ENCODE peak calls at places on chromosomes 1 and 21, in five cellular contexts. One of them, this sample, is unnamed.

GRCh38 chr1:5904551-5904950 is 87.7 kb downstream of the NPHP4 start:
- DNase-seq in NCI-H1092: no peak
- DNase-seq in DMS 273 treated with DMSO at 0.1 percent for 48 hours: no peak
- DNase-seq in heart right ventricle: no peak
- DNase-seq in stimulated activated CD8-positive, alpha-beta memory T cell treated with anti-CD3 and anti-CD28 coated beads, Interleukin-15, amount 100 ng/mL, for 1 hour: no peak
- DNase-seq in this sample: no peak

GRCh38 chr1:2103266-2103900 is 53.2 kb downstream of the PRKCZ start:
- DNase-seq in heart right ventricle: no peak
- DNase-seq in NCI-H1092: no peak
- DNase-seq in DMS 273 treated with DMSO at 0.1 percent for 48 hours: no peak
- DNase-seq in stimulated activated CD8-positive, alpha-beta memory T cell treated with anti-CD3 and anti-CD28 coated beads, Interleukin-15, amount 100 ng/mL, for 1 hour: no peak
- DNase-seq in this sample: no peak

GRCh38 chr1:53148123-53148522 is 5.7 kb upstream of the SLC1A7 start:
- DNase-seq in NCI-H1092: no peak
- DNase-seq in DMS 273 treated with DMSO at 0.1 percent for 48 hours: no peak
- DNase-seq in heart right ventricle: no peak
- DNase-seq in stimulated activated CD8-positive, alpha-beta memory T cell treated with anti-CD3 and anti-CD28 coated beads, Interleukin-15, amount 100 ng/mL, for 1 hour: no peak
- DNase-seq in this sample: no peak

GRCh38 chr1:223639333-223639749 is 26.2 kb downstream of the CAPN8 start:
- DNase-seq in NCI-H1092: no peak
- DNase-seq in stimulated activated CD8-positive, alpha-beta memory T cell treated with anti-CD3 and anti-CD28 coated beads, Interleukin-15, amount 100 ng/mL, for 1 hour: no peak
- DNase-seq in heart right ventricle: no peak
- DNase-seq in DMS 273 treated with DMSO at 0.1 percent for 48 hours: no peak
- DNase-seq in this sample: no peak

GRCh38 chr1:30816211-30817082 is 58.9 kb upstream of the LAPTM5 start:
- DNase-seq in DMS 273 treated with DMSO at 0.1 percent for 48 hours: no peak
- DNase-seq in heart right ventricle: peak
- DNase-seq in NCI-H1092: peak
- DNase-seq in stimulated activated CD8-positive, alpha-beta memory T cell treated with anti-CD3 and anti-CD28 coated beads, Interleukin-15, amount 100 ng/mL, for 1 hour: no peak
- DNase-seq in this sample: no peak

GRCh38 chr1:40232444-40232843 is 15.3 kb upstream of the TMCO2 start:
- DNase-seq in heart right ventricle: no peak
- DNase-seq in DMS 273 treated with DMSO at 0.1 percent for 48 hours: no peak
- DNase-seq in stimulated activated CD8-positive, alpha-beta memory T cell treated with anti-CD3 and anti-CD28 coated beads, Interleukin-15, amount 100 ng/mL, for 1 hour: peak
- DNase-seq in NCI-H1092: no peak
- DNase-seq in this sample: peak

GRCh38 chr1:207004931-207005830 is 27.4 kb downstream of the C1orf116 start:
- DNase-seq in stimulated activated CD8-positive, alpha-beta memory T cell treated with anti-CD3 and anti-CD28 coated beads, Interleukin-15, amount 100 ng/mL, for 1 hour: no peak
- DNase-seq in DMS 273 treated with DMSO at 0.1 percent for 48 hours: peak
- DNase-seq in heart right ventricle: peak
- DNase-seq in NCI-H1092: peak
- DNase-seq in this sample: no peak

GRCh38 chr21:45886610-45887026 is 95.0 kb upstream of the COL6A1 start:
- DNase-seq in stimulated activated CD8-positive, alpha-beta memory T cell treated with anti-CD3 and anti-CD28 coated beads, Interleukin-15, amount 100 ng/mL, for 1 hour: no peak
- DNase-seq in heart right ventricle: no peak
- DNase-seq in NCI-H1092: no peak
- DNase-seq in DMS 273 treated with DMSO at 0.1 percent for 48 hours: no peak
- DNase-seq in this sample: no peak

GRCh38 chr1:241413386-241413785 is 56.4 kb upstream of the RGS7 start:
- DNase-seq in DMS 273 treated with DMSO at 0.1 percent for 48 hours: no peak
- DNase-seq in stimulated activated CD8-positive, alpha-beta memory T cell treated with anti-CD3 and anti-CD28 coated beads, Interleukin-15, amount 100 ng/mL, for 1 hour: no peak
- DNase-seq in NCI-H1092: no peak
- DNase-seq in heart right ventricle: no peak
- DNase-seq in this sample: no peak

GRCh38 chr1:34907487-34908090 is 21.9 kb downstream of the DLGAP3 start:
- DNase-seq in DMS 273 treated with DMSO at 0.1 percent for 48 hours: no peak
- DNase-seq in heart right ventricle: no peak
- DNase-seq in stimulated activated CD8-positive, alpha-beta memory T cell treated with anti-CD3 and anti-CD28 coated beads, Interleukin-15, amount 100 ng/mL, for 1 hour: no peak
- DNase-seq in NCI-H1092: no peak
- DNase-seq in this sample: no peak

GRCh38 chr21:39319814-39320332 is 6.4 kb upstream of the BRWD1 start:
- DNase-seq in NCI-H1092: no peak
- DNase-seq in stimulated activated CD8-positive, alpha-beta memory T cell treated with anti-CD3 and anti-CD28 coated beads, Interleukin-15, amount 100 ng/mL, for 1 hour: no peak
- DNase-seq in heart right ventricle: peak
- DNase-seq in DMS 273 treated with DMSO at 0.1 percent for 48 hours: no peak
- DNase-seq in this sample: no peak

GRCh38 chr21:32392299-32392879 is 423 bp downstream of the URB1 start:
- DNase-seq in DMS 273 treated with DMSO at 0.1 percent for 48 hours: no peak
- DNase-seq in heart right ventricle: no peak
- DNase-seq in NCI-H1092: no peak
- DNase-seq in stimulated activated CD8-positive, alpha-beta memory T cell treated with anti-CD3 and anti-CD28 coated beads, Interleukin-15, amount 100 ng/mL, for 1 hour: no peak
- DNase-seq in this sample: no peak

GRCh38 chr1:37831109-37831508 is 23.1 kb upstream of the YRDC start:
- DNase-seq in stimulated activated CD8-positive, alpha-beta memory T cell treated with anti-CD3 and anti-CD28 coated beads, Interleukin-15, amount 100 ng/mL, for 1 hour: no peak
- DNase-seq in heart right ventricle: no peak
- DNase-seq in DMS 273 treated with DMSO at 0.1 percent for 48 hours: no peak
- DNase-seq in NCI-H1092: no peak
- DNase-seq in this sample: no peak

GRCh38 chr1:234980657-234981396 is 147.8 kb downstream of the TOMM20 start:
- DNase-seq in NCI-H1092: no peak
- DNase-seq in stimulated activated CD8-positive, alpha-beta memory T cell treated with anti-CD3 and anti-CD28 coated beads, Interleukin-15, amount 100 ng/mL, for 1 hour: peak
- DNase-seq in heart right ventricle: peak
- DNase-seq in DMS 273 treated with DMSO at 0.1 percent for 48 hours: no peak
- DNase-seq in this sample: no peak

GRCh38 chr1:110554871-110555801 is 36.2 kb upstream of the KCNA10 start:
- DNase-seq in heart right ventricle: peak
- DNase-seq in DMS 273 treated with DMSO at 0.1 percent for 48 hours: peak
- DNase-seq in NCI-H1092: no peak
- DNase-seq in stimulated activated CD8-positive, alpha-beta memory T cell treated with anti-CD3 and anti-CD28 coated beads, Interleukin-15, amount 100 ng/mL, for 1 hour: peak
- DNase-seq in this sample: peak

GRCh38 chr1:227915564-227916553 is 31.9 kb downstream of the WNT9A start:
- DNase-seq in NCI-H1092: no peak
- DNase-seq in heart right ventricle: no peak
- DNase-seq in DMS 273 treated with DMSO at 0.1 percent for 48 hours: no peak
- DNase-seq in stimulated activated CD8-positive, alpha-beta memory T cell treated with anti-CD3 and anti-CD28 coated beads, Interleukin-15, amount 100 ng/mL, for 1 hour: no peak
- DNase-seq in this sample: no peak

GRCh38 chr1:43011020-43011419 is 52.4 kb upstream of the SLC2A1 start:
- DNase-seq in NCI-H1092: no peak
- DNase-seq in heart right ventricle: no peak
- DNase-seq in DMS 273 treated with DMSO at 0.1 percent for 48 hours: no peak
- DNase-seq in stimulated activated CD8-positive, alpha-beta memory T cell treated with anti-CD3 and anti-CD28 coated beads, Interleukin-15, amount 100 ng/mL, for 1 hour: no peak
- DNase-seq in this sample: no peak

GRCh38 chr1:36115200-36115669 is 9.8 kb downstream of the COL8A2 start:
- DNase-seq in NCI-H1092: no peak
- DNase-seq in heart right ventricle: no peak
- DNase-seq in stimulated activated CD8-positive, alpha-beta memory T cell treated with anti-CD3 and anti-CD28 coated beads, Interleukin-15, amount 100 ng/mL, for 1 hour: no peak
- DNase-seq in DMS 273 treated with DMSO at 0.1 percent for 48 hours: peak
- DNase-seq in this sample: no peak

GRCh38 chr21:36606292-36606982 is 92.5 kb upstream of the SIM2 start:
- DNase-seq in DMS 273 treated with DMSO at 0.1 percent for 48 hours: no peak
- DNase-seq in NCI-H1092: no peak
- DNase-seq in stimulated activated CD8-positive, alpha-beta memory T cell treated with anti-CD3 and anti-CD28 coated beads, Interleukin-15, amount 100 ng/mL, for 1 hour: no peak
- DNase-seq in heart right ventricle: no peak
- DNase-seq in this sample: no peak